ENCODE peak calls at places on chromosomes 7 and 10, in eight cellular contexts. One of them, this sample, is unnamed.

GRCh38 chr10:29784175-29784773 is 149.5 kb upstream of the SVIL start:
- DNase-seq in erythroblast: no peak
- DNase-seq in HFFc6: peak
- DNase-seq in fibroblast of villous mesenchyme: peak
- DNase-seq in NCI-H2171: no peak
- DNase-seq in MCF 10A: peak
- DNase-seq in type B pancreatic cell: no peak
- DNase-seq in H7: peak
- DNase-seq in this sample: peak

GRCh38 chr7:102377-102711 is 90.0 kb upstream of the FAM20C start:
- DNase-seq in erythroblast: no peak
- DNase-seq in HFFc6: no peak
- DNase-seq in fibroblast of villous mesenchyme: no peak
- DNase-seq in NCI-H2171: no peak
- DNase-seq in MCF 10A: no peak
- DNase-seq in type B pancreatic cell: no peak
- DNase-seq in H7: no peak
- DNase-seq in this sample: no peak

GRCh38 chr10:17227367-17228080 is 517 bp upstream of the VIM start:
- DNase-seq in erythroblast: peak
- DNase-seq in HFFc6: no peak
- DNase-seq in fibroblast of villous mesenchyme: no peak
- DNase-seq in NCI-H2171: no peak
- DNase-seq in MCF 10A: peak
- DNase-seq in type B pancreatic cell: no peak
- DNase-seq in H7: no peak
- DNase-seq in this sample: no peak

GRCh38 chr10:131450220-131450765 is 138.8 kb upstream of the TCERG1L start:
- DNase-seq in erythroblast: no peak
- DNase-seq in HFFc6: no peak
- DNase-seq in fibroblast of villous mesenchyme: no peak
- DNase-seq in NCI-H2171: no peak
- DNase-seq in MCF 10A: no peak
- DNase-seq in type B pancreatic cell: no peak
- DNase-seq in H7: no peak
- DNase-seq in this sample: no peak

GRCh38 chr7:11811709-11812108 is 20.3 kb downstream of the THSD7A start:
- DNase-seq in erythroblast: no peak
- DNase-seq in HFFc6: no peak
- DNase-seq in fibroblast of villous mesenchyme: no peak
- DNase-seq in NCI-H2171: no peak
- DNase-seq in MCF 10A: no peak
- DNase-seq in type B pancreatic cell: no peak
- DNase-seq in H7: no peak
- DNase-seq in this sample: no peak

GRCh38 chr10:130495891-130496642 is 359.9 kb downstream of the GLRX3 start:
- DNase-seq in erythroblast: no peak
- DNase-seq in HFFc6: no peak
- DNase-seq in fibroblast of villous mesenchyme: peak
- DNase-seq in NCI-H2171: no peak
- DNase-seq in MCF 10A: no peak
- DNase-seq in type B pancreatic cell: no peak
- DNase-seq in H7: no peak
- DNase-seq in this sample: no peak

GRCh38 chr7:88546808-88547207 is 212.7 kb upstream of the ZNF804B start:
- DNase-seq in erythroblast: peak
- DNase-seq in HFFc6: no peak
- DNase-seq in fibroblast of villous mesenchyme: no peak
- DNase-seq in NCI-H2171: no peak
- DNase-seq in MCF 10A: peak
- DNase-seq in type B pancreatic cell: no peak
- DNase-seq in H7: peak
- DNase-seq in this sample: no peak

GRCh38 chr10:8150401-8150905 is 96.0 kb downstream of the GATA3 start:
- DNase-seq in erythroblast: no peak
- DNase-seq in HFFc6: no peak
- DNase-seq in fibroblast of villous mesenchyme: no peak
- DNase-seq in NCI-H2171: no peak
- DNase-seq in MCF 10A: peak
- DNase-seq in type B pancreatic cell: no peak
- DNase-seq in H7: peak
- DNase-seq in this sample: no peak

GRCh38 chr10:71124921-71125748 is 87.2 kb upstream of the UNC5B start:
- DNase-seq in erythroblast: no peak
- DNase-seq in HFFc6: no peak
- DNase-seq in fibroblast of villous mesenchyme: no peak
- DNase-seq in NCI-H2171: no peak
- DNase-seq in MCF 10A: no peak
- DNase-seq in type B pancreatic cell: no peak
- DNase-seq in H7: peak
- DNase-seq in this sample: peak

GRCh38 chr7:48274662-48275061 is 103.4 kb downstream of the ABCA13 start:
- DNase-seq in erythroblast: no peak
- DNase-seq in HFFc6: peak
- DNase-seq in fibroblast of villous mesenchyme: peak
- DNase-seq in NCI-H2171: no peak
- DNase-seq in MCF 10A: no peak
- DNase-seq in type B pancreatic cell: no peak
- DNase-seq in H7: no peak
- DNase-seq in this sample: peak

GRCh38 chr10:89207801-89208551 is 859 bp upstream of the CH25H start:
- DNase-seq in erythroblast: no peak
- DNase-seq in HFFc6: no peak
- DNase-seq in fibroblast of villous mesenchyme: peak
- DNase-seq in NCI-H2171: no peak
- DNase-seq in MCF 10A: no peak
- DNase-seq in type B pancreatic cell: no peak
- DNase-seq in H7: peak
- DNase-seq in this sample: peak

GRCh38 chr10:75939541-75939940 is 508.1 kb downstream of the LRMDA start:
- DNase-seq in erythroblast: no peak
- DNase-seq in HFFc6: no peak
- DNase-seq in fibroblast of villous mesenchyme: no peak
- DNase-seq in NCI-H2171: no peak
- DNase-seq in MCF 10A: no peak
- DNase-seq in type B pancreatic cell: no peak
- DNase-seq in H7: no peak
- DNase-seq in this sample: no peak

GRCh38 chr7:129497156-129497555 is 5.2 kb upstream of the SMKR1 start:
- DNase-seq in erythroblast: no peak
- DNase-seq in HFFc6: no peak
- DNase-seq in fibroblast of villous mesenchyme: no peak
- DNase-seq in NCI-H2171: no peak
- DNase-seq in MCF 10A: no peak
- DNase-seq in type B pancreatic cell: peak
- DNase-seq in H7: no peak
- DNase-seq in this sample: no peak

GRCh38 chr7:4791738-4792536 is 16.5 kb downstream of the AP5Z1 start:
- DNase-seq in erythroblast: peak
- DNase-seq in HFFc6: no peak
- DNase-seq in fibroblast of villous mesenchyme: peak
- DNase-seq in NCI-H2171: no peak
- DNase-seq in MCF 10A: no peak
- DNase-seq in type B pancreatic cell: peak
- DNase-seq in H7: peak
- DNase-seq in this sample: peak

GRCh38 chr10:101062231-101063161 is 707 bp downstream of the KAZALD1 start:
- DNase-seq in erythroblast: peak
- DNase-seq in HFFc6: no peak
- DNase-seq in fibroblast of villous mesenchyme: peak
- DNase-seq in NCI-H2171: peak
- DNase-seq in MCF 10A: no peak
- DNase-seq in type B pancreatic cell: peak
- DNase-seq in H7: peak
- DNase-seq in this sample: peak

GRCh38 chr10:70715853-70716795 is 43.8 kb downstream of the ADAMTS14 start:
- DNase-seq in erythroblast: no peak
- DNase-seq in HFFc6: peak
- DNase-seq in fibroblast of villous mesenchyme: peak
- DNase-seq in NCI-H2171: no peak
- DNase-seq in MCF 10A: peak
- DNase-seq in type B pancreatic cell: no peak
- DNase-seq in H7: peak
- DNase-seq in this sample: peak

GRCh38 chr10:87658858-87659555 is 671 bp upstream of the PAPSS2 start:
- DNase-seq in erythroblast: no peak
- DNase-seq in HFFc6: no peak
- DNase-seq in fibroblast of villous mesenchyme: peak
- DNase-seq in NCI-H2171: no peak
- DNase-seq in MCF 10A: no peak
- DNase-seq in type B pancreatic cell: no peak
- DNase-seq in H7: peak
- DNase-seq in this sample: no peak

GRCh38 chr10:131997366-131998049 is 15.8 kb upstream of the BNIP3 start:
- DNase-seq in erythroblast: no peak
- DNase-seq in HFFc6: peak
- DNase-seq in fibroblast of villous mesenchyme: peak
- DNase-seq in NCI-H2171: no peak
- DNase-seq in MCF 10A: peak
- DNase-seq in type B pancreatic cell: no peak
- DNase-seq in H7: peak
- DNase-seq in this sample: peak

GRCh38 chr10:28906934-28907333 is 229.6 kb downstream of the BAMBI start:
- DNase-seq in erythroblast: no peak
- DNase-seq in HFFc6: no peak
- DNase-seq in fibroblast of villous mesenchyme: peak
- DNase-seq in NCI-H2171: no peak
- DNase-seq in MCF 10A: peak
- DNase-seq in type B pancreatic cell: no peak
- DNase-seq in H7: no peak
- DNase-seq in this sample: no peak

GRCh38 chr7:114986181-114986800 is 64.4 kb downstream of the MDFIC start:
- DNase-seq in erythroblast: no peak
- DNase-seq in HFFc6: no peak
- DNase-seq in fibroblast of villous mesenchyme: no peak
- DNase-seq in NCI-H2171: no peak
- DNase-seq in MCF 10A: no peak
- DNase-seq in type B pancreatic cell: no peak
- DNase-seq in H7: no peak
- DNase-seq in this sample: no peak

GRCh38 chr7:39667354-39667923 is 44.1 kb downstream of the RALA start:
- DNase-seq in erythroblast: no peak
- DNase-seq in HFFc6: no peak
- DNase-seq in fibroblast of villous mesenchyme: peak
- DNase-seq in NCI-H2171: peak
- DNase-seq in MCF 10A: no peak
- DNase-seq in type B pancreatic cell: no peak
- DNase-seq in H7: no peak
- DNase-seq in this sample: peak

GRCh38 chr10:35335718-35336083 is 608 bp upstream of the CCNY start:
- DNase-seq in erythroblast: peak
- DNase-seq in HFFc6: no peak
- DNase-seq in fibroblast of villous mesenchyme: no peak
- DNase-seq in NCI-H2171: no peak
- DNase-seq in MCF 10A: no peak
- DNase-seq in type B pancreatic cell: no peak
- DNase-seq in H7: no peak
- DNase-seq in this sample: no peak

GRCh38 chr7:101362334-101363195 is at the start of gene COL26A1:
- DNase-seq in erythroblast: no peak
- DNase-seq in HFFc6: no peak
- DNase-seq in fibroblast of villous mesenchyme: peak
- DNase-seq in NCI-H2171: peak
- DNase-seq in MCF 10A: no peak
- DNase-seq in type B pancreatic cell: peak
- DNase-seq in H7: peak
- DNase-seq in this sample: peak

GRCh38 chr7:43491984-43492383 is 90.9 kb upstream of the STK17A start:
- DNase-seq in erythroblast: no peak
- DNase-seq in HFFc6: peak
- DNase-seq in fibroblast of villous mesenchyme: peak
- DNase-seq in NCI-H2171: no peak
- DNase-seq in MCF 10A: peak
- DNase-seq in type B pancreatic cell: no peak
- DNase-seq in H7: no peak
- DNase-seq in this sample: peak

GRCh38 chr7:729154-730000 is 2.3 kb upstream of the PRKAR1B start:
- DNase-seq in erythroblast: no peak
- DNase-seq in HFFc6: no peak
- DNase-seq in fibroblast of villous mesenchyme: no peak
- DNase-seq in NCI-H2171: no peak
- DNase-seq in MCF 10A: no peak
- DNase-seq in type B pancreatic cell: no peak
- DNase-seq in H7: peak
- DNase-seq in this sample: no peak